ENCODE peak calls at places on chromosomes 1 and 21, in four cellular contexts. C is hepatocyte; Y is activated T-cell treated with anti-CD3 and anti-CD28 coated beads, Interleukin-2, amount 50 U/mL, for 72 hours; G is frontal cortex. J is an unnamed sample.
A peak's percentile ranks its signal among the peaks of the same experiment; 100 is the strongest.

GRCh38 chr1:235708390-235708962 is 58.9 kb upstream of the GNG4 start:
- DNase-seq in G (no peak), Y (no peak), C (peak; percentile 40), J (no peak)

GRCh38 chr1:231053493-231054162 is 13.6 kb upstream of the FAM89A start:
- DNase-seq in G (no peak), Y (peak; percentile 2), C (peak; percentile 50), J (no peak)

GRCh38 chr1:211735208-211736170 is 60.1 kb upstream of the NEK2 start:
- DNase-seq in C (peak; percentile 83), G (peak; percentile 12), Y (no peak), J (no peak)

GRCh38 chr1:235455806-235456205 is 48.4 kb downstream of the B3GALNT2 start:
- DNase-seq in C (no peak), G (no peak), Y (no peak), J (no peak)

GRCh38 chr1:245153645-245154428 is 948 bp upstream of the KIF26B start:
- DNase-seq in C (peak; percentile 44), G (peak; percentile 37), Y (peak; percentile 26), J (peak; percentile 53)

GRCh38 chr21:35511298-35512162 is 462.4 kb upstream of the RUNX1 start:
- DNase-seq in Y (peak; percentile 7), C (no peak), G (no peak), J (no peak)

GRCh38 chr1:189880135-189880534 is 597.5 kb downstream of the BRINP3 start:
- DNase-seq in G (no peak), C (no peak), Y (no peak), J (no peak)

GRCh38 chr1:26541816-26542711 is 12.5 kb downstream of the RPS6KA1 start:
- DNase-seq in C (peak; percentile 42), Y (peak; percentile 90), G (peak; percentile 26), J (peak; percentile 88)

GRCh38 chr1:244062136-244062535 is 11.1 kb downstream of the ZBTB18 start:
- DNase-seq in C (no peak), Y (no peak), G (no peak), J (no peak)

GRCh38 chr1:208207388-208208131 is 36.6 kb downstream of the PLXNA2 start:
- DNase-seq in C (peak; percentile 76), G (no peak), Y (no peak), J (no peak)

GRCh38 chr1:156750932-156751723 is at the start of gene HDGF:
- DNase-seq in G (no peak), Y (peak; percentile 55), C (peak; percentile 71), J (no peak)